ENCODE peak calls at places on chromosomes 6 and 20, in seven cellular contexts. E is astrocyte of the spinal cord, A is epithelial cell of esophagus, C is left ventricle myocardium inferior, G is fibroblast of the aortic adventitia, T is cardiac muscle cell, J is fibroblast of lung. H is an unnamed sample.

GRCh38 chr6:151916075-151916474 is 108.6 kb downstream of the ESR1 start:
- DNase-seq in T (no peak), A (no peak), G (no peak), J (no peak), E (no peak), C (no peak), H (no peak)

GRCh38 chr6:97306946-97307345 is 23.9 kb upstream of the MMS22L start:
- DNase-seq in C (no peak), T (no peak), G (no peak), J (no peak), E (no peak), A (no peak), H (no peak)

GRCh38 chr6:140921366-140922226 is 1211.1 kb upstream of the GJE1 start:
- DNase-seq in A (peak), C (no peak), G (peak), E (peak), J (peak), T (peak), H (no peak)

GRCh38 chr20:13455713-13456112 is 183.0 kb downstream of the TASP1 start:
- DNase-seq in C (no peak), A (peak), T (peak), J (peak), E (no peak), G (peak), H (peak)

GRCh38 chr6:23308166-23308565 is 738.8 kb downstream of the HDGFL1 start:
- DNase-seq in A (peak), J (no peak), E (no peak), G (no peak), T (no peak), C (no peak), H (no peak)

GRCh38 chr20:63082308-63082938 is 75.7 kb upstream of the BHLHE23 start:
- DNase-seq in C (peak), J (no peak), G (peak), E (peak), T (peak), A (peak), H (peak)

GRCh38 chr6:2441881-2442475 is 196.6 kb upstream of the GMDS start:
- DNase-seq in G (no peak), E (no peak), J (no peak), C (no peak), A (peak), T (no peak), H (no peak)

GRCh38 chr6:43730634-43731033 is 39.4 kb upstream of the VEGFA start:
- DNase-seq in G (no peak), E (no peak), A (no peak), C (no peak), T (no peak), J (no peak), H (no peak)

GRCh38 chr6:147947521-147947920 is 395.1 kb upstream of the SASH1 start:
- DNase-seq in E (no peak), G (no peak), T (peak), A (peak), C (no peak), J (peak), H (no peak)

GRCh38 chr6:88835210-88835609 is 128.2 kb downstream of the RNGTT start:
- DNase-seq in J (no peak), C (no peak), E (no peak), G (no peak), A (no peak), T (no peak), H (no peak)

GRCh38 chr20:17500271-17500670 is 30.9 kb downstream of the BFSP1 start:
- DNase-seq in T (no peak), E (no peak), C (no peak), G (no peak), J (no peak), A (no peak), H (no peak)

GRCh38 chr20:33576432-33576883 is 85.7 kb upstream of the C20orf144 start:
- DNase-seq in G (peak), E (no peak), J (peak), C (no peak), A (peak), T (peak), H (no peak)

GRCh38 chr6:33843086-33843695 is 39.4 kb upstream of the MLN start:
- DNase-seq in G (no peak), E (no peak), J (no peak), A (no peak), T (no peak), C (no peak), H (no peak)

GRCh38 chr6:145929037-145929633 is 35.0 kb downstream of the SHPRH start:
- DNase-seq in J (peak), G (peak), T (peak), A (peak), C (no peak), E (peak), H (no peak)

GRCh38 chr20:12966468-12967085 is 42.2 kb upstream of the SPTLC3 start:
- DNase-seq in C (no peak), E (peak), A (peak), J (peak), G (peak), T (peak), H (no peak)

GRCh38 chr6:22025468-22026159 is 271.2 kb downstream of the PRL start:
- DNase-seq in E (peak), T (peak), G (peak), C (no peak), A (peak), J (peak), H (no peak)

GRCh38 chr20:7971536-7972285 is 31.5 kb upstream of the HAO1 start:
- DNase-seq in E (no peak), C (no peak), J (no peak), T (peak), G (peak), A (no peak), H (no peak)

GRCh38 chr6:90319979-90320667 is 23.5 kb upstream of the BACH2 start:
- DNase-seq in E (no peak), T (no peak), A (no peak), C (no peak), J (no peak), G (no peak), H (no peak)

GRCh38 chr6:28410767-28411166 is 11.2 kb upstream of the ZSCAN12 start:
- DNase-seq in E (no peak), T (no peak), A (no peak), G (no peak), C (no peak), J (no peak), H (no peak)

GRCh38 chr20:20211274-20211987 is 156.5 kb upstream of the INSM1 start:
- DNase-seq in J (no peak), G (no peak), A (no peak), T (no peak), C (no peak), E (peak), H (no peak)

GRCh38 chr20:37651932-37652331 is 41.9 kb upstream of the CTNNBL1 start:
- DNase-seq in E (no peak), G (peak), T (peak), A (peak), C (peak), J (peak), H (peak)

GRCh38 chr6:10834823-10835222 is 3.5 kb downstream of the MAK start:
- DNase-seq in J (no peak), T (no peak), C (no peak), E (no peak), G (no peak), A (no peak), H (no peak)

GRCh38 chr6:73612611-73613010 is 41.2 kb downstream of the SLC17A5 start:
- DNase-seq in C (no peak), J (no peak), T (no peak), A (no peak), E (no peak), G (no peak), H (no peak)

GRCh38 chr20:23629542-23630391 is 8.0 kb downstream of the CST3 start:
- DNase-seq in J (no peak), E (no peak), G (no peak), A (no peak), T (no peak), C (no peak), H (no peak)

GRCh38 chr6:10582774-10583508 is 61.8 kb downstream of the GCNT2 start:
- DNase-seq in E (no peak), T (no peak), J (no peak), C (no peak), A (peak), G (no peak), H (peak)

GRCh38 chr6:30960907-30961673 is 20.3 kb downstream of the MUCL3 start:
- DNase-seq in G (peak), T (peak), C (no peak), J (peak), E (peak), A (peak), H (no peak)

GRCh38 chr6:15313367-15313766 is 67.5 kb downstream of the JARID2 start:
- DNase-seq in C (peak), J (no peak), T (no peak), A (no peak), G (no peak), E (no peak), H (no peak)

GRCh38 chr6:108961077-108961476 is 112.9 kb downstream of the ARMC2 start:
- DNase-seq in T (no peak), J (no peak), C (no peak), A (no peak), G (no peak), E (no peak), H (no peak)

GRCh38 chr6:37877373-37878149 is 58.0 kb downstream of the ZFAND3 start:
- DNase-seq in J (peak), G (peak), C (no peak), T (peak), A (no peak), E (no peak), H (no peak)

GRCh38 chr6:161369339-161369738 is 95.5 kb upstream of the AGPAT4 start:
- DNase-seq in A (peak), G (peak), E (peak), T (peak), J (peak), C (no peak), H (no peak)

GRCh38 chr6:115133790-115134189 is 791.0 kb upstream of the HS3ST5 start:
- DNase-seq in T (no peak), E (no peak), C (no peak), A (no peak), J (no peak), G (no peak), H (no peak)

GRCh38 chr6:2940851-2941250 is 30.5 kb downstream of the SERPINB6 start:
- DNase-seq in C (no peak), T (no peak), E (no peak), A (no peak), J (no peak), G (no peak), H (no peak)

DNA sequence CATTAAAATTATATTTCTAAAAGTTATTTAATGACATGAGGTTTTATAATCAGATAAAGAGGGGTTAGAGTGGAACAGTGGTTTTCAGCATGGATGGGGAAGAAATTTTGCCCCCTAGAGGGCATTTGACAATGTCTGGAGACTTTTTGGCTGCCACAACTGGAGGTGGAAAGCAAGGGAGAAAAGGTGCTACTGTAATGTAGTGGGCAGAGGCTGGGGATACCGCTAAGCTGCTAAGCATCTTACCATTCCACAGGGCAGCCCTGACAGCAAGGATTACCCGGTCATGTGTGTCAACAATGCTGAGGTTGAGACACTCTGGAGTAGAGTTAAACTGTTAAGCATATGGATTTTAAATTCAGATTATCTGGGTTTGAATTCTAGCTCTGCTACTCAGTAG is 52.9 kb upstream of the FABP7 start:
- DNase-seq in A (peak), C (no peak), E (peak), J (peak), G (peak), T (peak), H (no peak)
- TF ChIP-seq CTCF in A (peak), C (peak), E (peak), J (peak), G (peak), T (peak), H (peak)

DNA sequence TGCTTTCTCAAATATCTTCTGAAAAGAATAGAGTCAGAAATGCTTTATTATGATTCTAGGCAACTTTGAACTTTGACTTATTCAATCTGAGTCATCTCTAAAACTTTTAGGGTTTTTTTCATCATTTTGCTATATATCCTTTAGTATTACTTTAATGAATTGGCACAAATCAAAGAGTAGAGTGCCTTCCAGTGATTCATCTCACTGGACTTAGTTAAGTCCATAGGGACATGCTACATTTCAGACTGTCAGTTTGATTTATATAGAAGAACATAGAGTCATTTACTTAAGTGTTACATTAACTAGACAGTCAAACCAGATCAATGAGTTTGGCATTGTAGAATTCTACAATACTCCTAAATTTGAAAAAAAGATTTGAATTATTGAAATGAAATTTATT is 1235.7 kb upstream of the MAP3K7 start:
- DNase-seq in T (no peak), E (no peak), C (no peak), A (no peak), G (no peak), J (peak), H (no peak)
- TF ChIP-seq CTCF in T (no peak), E (no peak), C (no peak), A (no peak), G (no peak), J (no peak), H (no peak)

DNA sequence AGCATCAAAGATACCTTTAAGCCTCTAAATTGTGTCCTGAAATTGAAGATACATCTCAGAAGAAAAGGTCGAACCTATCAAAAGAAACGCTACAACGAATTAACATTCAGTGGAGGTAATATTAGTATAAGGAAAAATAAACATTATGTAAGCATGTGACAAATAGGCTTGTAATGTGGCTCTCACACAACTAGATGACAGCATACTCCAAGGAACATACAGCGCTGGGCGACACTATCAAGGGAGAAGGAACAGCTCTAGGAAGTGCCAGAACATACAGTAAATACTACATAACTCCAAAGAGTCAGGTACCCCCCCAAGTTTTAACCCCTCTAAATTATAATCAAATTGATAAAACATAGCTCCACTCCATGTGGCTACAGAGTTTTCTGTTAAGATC is 103.5 kb downstream of the LAMP5 start:
- DNase-seq in E (peak), A (peak), T (peak), J (peak), C (no peak), G (peak), H (no peak)
- TF ChIP-seq CTCF in E (peak), A (peak), T (peak), J (peak), C (peak), G (no peak), H (no peak)

GRCh38 chr6:75086236-75086635 is 119.6 kb downstream of the COL12A1 start:
- DNase-seq in E (no peak), J (no peak), A (no peak), C (no peak), G (no peak), T (no peak), H (no peak)

GRCh38 chr6:75084872-75085381 is 120.9 kb downstream of the COL12A1 start:
- DNase-seq in G (no peak), T (no peak), C (no peak), A (peak), J (peak), E (no peak), H (peak)

GRCh38 chr6:75081047-75081446 is 124.8 kb downstream of the COL12A1 start:
- DNase-seq in J (no peak), E (no peak), A (no peak), G (no peak), T (no peak), C (no peak), H (no peak)

GRCh38 chr6:75077694-75078093 is 128.2 kb downstream of the COL12A1 start:
- DNase-seq in T (peak), G (peak), E (no peak), J (no peak), C (no peak), A (no peak), H (no peak)

DNA sequence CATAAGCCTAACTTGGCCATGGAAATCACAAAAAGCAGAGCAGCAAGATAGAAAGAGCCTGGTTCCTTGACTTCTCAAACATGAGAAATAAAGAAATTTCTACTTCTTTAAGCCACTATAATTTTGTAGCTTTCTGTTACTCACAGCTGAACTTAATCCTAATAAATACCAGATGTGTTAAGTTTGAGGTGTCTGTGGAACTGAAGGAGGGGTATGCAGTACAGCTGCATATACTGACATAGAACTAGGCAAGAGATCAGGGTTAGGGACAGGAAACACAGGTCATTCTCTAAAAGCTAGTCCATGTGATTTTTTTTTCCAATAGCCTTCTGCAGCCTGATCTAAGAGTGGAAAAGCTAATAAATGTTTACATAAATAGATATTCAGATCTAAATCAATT is 123.9 kb downstream of the COL12A1 start:
- DNase-seq in G (peak), T (no peak), J (peak), E (peak), C (no peak), A (no peak), H (no peak)
- TF ChIP-seq CTCF in G (no peak), T (no peak), J (no peak), E (no peak), C (no peak), A (no peak), H (no peak)

GRCh38 chr6:5036309-5036708 is 32.5 kb upstream of the RPP40 start:
- DNase-seq in C (no peak), E (peak), G (no peak), A (peak), J (peak), T (peak), H (no peak)
- TF ChIP-seq CTCF in C (no peak), E (no peak), G (no peak), A (peak), J (peak), T (no peak), H (no peak)

DNA sequence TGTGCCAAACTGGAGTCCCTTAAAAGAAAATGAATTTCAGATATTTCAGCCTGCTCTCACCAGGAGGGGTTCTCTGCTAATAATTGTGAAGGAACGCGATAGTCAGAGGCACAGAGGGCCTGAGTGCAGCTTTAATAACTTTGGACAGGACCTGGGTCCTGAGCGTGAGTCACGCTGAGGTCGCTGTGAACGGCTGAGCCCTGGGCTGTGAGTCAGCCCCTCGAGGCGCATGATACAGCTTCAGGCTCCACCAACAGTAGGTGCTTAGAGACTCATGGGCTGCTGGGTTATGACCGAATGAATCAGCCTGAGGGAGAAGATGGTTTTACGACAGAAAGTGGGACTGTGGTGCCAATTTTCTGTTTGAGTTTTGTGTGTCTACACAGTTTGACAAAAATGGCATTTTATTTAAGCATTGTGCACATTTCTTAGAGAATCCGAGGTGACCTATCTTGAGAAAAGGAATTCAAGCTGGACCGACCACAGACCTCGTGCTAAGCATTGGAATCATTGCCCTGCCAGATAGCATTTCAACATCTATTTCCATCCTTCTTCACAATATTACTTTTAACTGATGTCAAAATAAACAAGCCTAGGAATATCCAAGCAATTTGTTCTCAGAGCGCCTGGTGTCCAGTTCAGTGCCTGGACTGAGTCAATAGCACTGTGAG is 183.0 kb downstream of the THBS2 start:
- DNase-seq in T (peak), E (peak), J (peak), C (peak), G (peak), A (peak), H (no peak)
- TF ChIP-seq CTCF in T (peak), E (peak), J (peak), C (no peak), G (peak), A (no peak), H (no peak)

GRCh38 chr6:157032923-157033322 is 255.7 kb downstream of the ARID1B start:
- DNase-seq in T (no peak), J (no peak), G (no peak), A (no peak), C (no peak), E (no peak), H (no peak)

GRCh38 chr6:157034433-157035230 is 257.5 kb downstream of the ARID1B start:
- DNase-seq in A (peak), G (peak), E (peak), C (no peak), J (peak), T (peak), H (no peak)

GRCh38 chr6:157035576-157035975 is 258.4 kb downstream of the ARID1B start:
- DNase-seq in C (no peak), J (no peak), T (no peak), A (no peak), E (no peak), G (no peak), H (no peak)

GRCh38 chr6:157036245-157036681 is 259.1 kb downstream of the ARID1B start:
- DNase-seq in T (peak), A (peak), C (no peak), G (peak), E (no peak), J (peak), H (no peak)

DNA sequence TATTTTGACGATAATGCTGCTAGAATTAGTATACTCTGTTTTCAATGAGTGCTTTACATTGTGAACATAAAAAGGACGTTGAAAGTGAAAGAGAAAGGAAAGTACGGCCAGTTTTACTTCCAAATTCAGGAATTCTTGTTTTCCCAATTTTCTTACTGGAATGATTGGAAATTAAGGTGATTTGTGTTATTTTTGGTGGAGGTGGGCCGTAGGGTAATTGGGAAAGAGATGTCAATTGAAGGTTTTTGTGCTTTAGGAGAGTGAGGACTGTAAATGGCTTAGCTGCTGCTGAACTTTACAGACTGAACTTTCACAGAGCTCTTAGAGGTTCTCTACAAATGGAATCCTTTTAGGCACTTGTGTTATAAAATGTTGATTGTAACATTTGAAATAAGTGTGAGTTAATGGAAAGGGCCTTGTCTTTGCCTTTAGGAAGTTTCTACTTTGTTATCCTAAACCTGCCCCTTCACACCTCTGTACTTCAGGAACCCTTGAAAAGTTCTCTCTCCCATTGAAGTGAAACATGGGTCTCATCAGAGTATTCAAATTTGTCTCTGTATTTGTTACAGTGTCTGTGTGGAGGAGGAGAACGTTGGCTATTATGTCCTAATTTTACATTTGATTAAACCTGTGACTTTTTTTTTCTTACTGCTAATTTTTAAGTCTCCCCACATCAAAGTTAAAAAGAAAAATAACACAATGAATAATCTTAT is 256.4 kb downstream of the ARID1B start:
- DNase-seq in E (peak), J (peak), A (no peak), T (peak), C (no peak), G (peak), H (no peak)
- TF ChIP-seq CTCF in E (no peak), J (no peak), A (no peak), T (no peak), C (no peak), G (no peak), H (no peak)

H was measured in right lobe of liver.